ENCODE peak calls at places on chromosomes 7 and 10, in seven cellular contexts. Y, F, T, B, P, A and J are unnamed samples.

GRCh38 chr7:90766814-90767564 is 170.9 kb downstream of the CDK14 start:
- DNase-seq in F (no peak), B (no peak), P (peak), A (no peak), Y (no peak), T (no peak), J (no peak)

GRCh38 chr10:30463944-30464451 is 30.0 kb downstream of the MAP3K8 start:
- DNase-seq in T (no peak), B (peak), Y (no peak), A (no peak), P (peak), F (no peak), J (no peak)

GRCh38 chr10:53162856-53163255 is 390.3 kb upstream of the MBL2 start:
- DNase-seq in B (no peak), P (no peak), T (no peak), A (no peak), F (no peak), Y (no peak), J (no peak)

GRCh38 chr10:77405771-77406241 is 231.8 kb downstream of the KCNMA1 start:
- DNase-seq in T (peak), Y (no peak), F (no peak), A (no peak), P (peak), B (peak), J (no peak)

GRCh38 chr7:154857728-154858681 is 144.9 kb downstream of the PAXIP1 start:
- DNase-seq in P (no peak), Y (no peak), A (no peak), B (no peak), T (no peak), F (no peak), J (no peak)

GRCh38 chr7:50359995-50360925 is 55.7 kb downstream of the IKZF1 start:
- DNase-seq in P (no peak), A (peak), F (no peak), T (peak), Y (no peak), B (no peak), J (no peak)

GRCh38 chr10:129679207-129679606 is 212.2 kb downstream of the MGMT start:
- DNase-seq in Y (no peak), A (no peak), P (no peak), T (no peak), B (no peak), F (no peak), J (no peak)

GRCh38 chr10:93062499-93063216 is 2.1 kb downstream of the CYP26C1 start:
- DNase-seq in P (no peak), T (peak), Y (no peak), F (no peak), B (no peak), A (peak), J (no peak)

GRCh38 chr10:15321431-15322321 is 49.4 kb downstream of the FAM171A1 start:
- DNase-seq in F (no peak), T (peak), Y (peak), P (peak), A (no peak), B (no peak), J (no peak)

GRCh38 chr10:106370751-106371150 is 793.8 kb downstream of the SORCS1 start:
- DNase-seq in T (no peak), Y (no peak), A (no peak), F (no peak), P (no peak), B (no peak), J (no peak)

GRCh38 chr10:3172081-3172445 is 519 bp downstream of the PITRM1 start:
- DNase-seq in Y (peak), T (peak), B (peak), P (peak), F (no peak), A (no peak), J (no peak)

GRCh38 chr7:105890290-105890997 is 14.0 kb upstream of the ATXN7L1 start:
- DNase-seq in F (no peak), A (no peak), T (peak), Y (no peak), B (peak), P (peak), J (no peak)

GRCh38 chr10:112589081-112589480 is 142.1 kb downstream of the VTI1A start:
- DNase-seq in F (no peak), A (no peak), P (no peak), T (no peak), Y (no peak), B (no peak), J (no peak)

GRCh38 chr10:117464176-117464575 is 78.4 kb upstream of the EMX2 start:
- DNase-seq in P (peak), A (no peak), Y (no peak), T (no peak), B (no peak), F (no peak), J (no peak)

GRCh38 chr7:16594061-16594460 is 51.5 kb downstream of the ANKMY2 start:
- DNase-seq in B (no peak), P (peak), Y (peak), F (no peak), A (no peak), T (no peak), J (no peak)

GRCh38 chr7:1920266-1920681 is 250.2 kb downstream of the ELFN1 start:
- DNase-seq in B (no peak), A (no peak), T (no peak), P (no peak), Y (no peak), F (no peak), J (no peak)

GRCh38 chr10:71267508-71268240 is 51.4 kb upstream of the SLC29A3 start:
- DNase-seq in P (no peak), B (no peak), A (no peak), F (no peak), T (no peak), Y (no peak), J (no peak)

GRCh38 chr10:43304687-43305333 is 37.9 kb upstream of the RASGEF1A start:
- DNase-seq in T (peak), Y (no peak), A (peak), P (peak), B (peak), F (peak), J (no peak)

GRCh38 chr10:72145657-72146450 is 57.5 kb upstream of the SPOCK2 start:
- DNase-seq in P (no peak), F (no peak), Y (no peak), A (no peak), T (no peak), B (no peak), J (no peak)

GRCh38 chr10:128540806-128541739 is 414.9 kb upstream of the MKI67 start:
- DNase-seq in F (no peak), P (no peak), Y (no peak), T (no peak), A (no peak), B (no peak), J (no peak)

GRCh38 chr7:113268757-113269156 is 150.4 kb upstream of the SMIM30 start:
- DNase-seq in T (no peak), F (no peak), Y (no peak), P (peak), B (no peak), A (no peak), J (no peak)

GRCh38 chr10:130914377-130914776 is 397.1 kb downstream of the TCERG1L start:
- DNase-seq in F (no peak), T (no peak), B (no peak), Y (no peak), P (no peak), A (no peak), J (no peak)

GRCh38 chr7:1241510-1242128 is 8.9 kb downstream of the UNCX start:
- DNase-seq in P (no peak), T (no peak), F (no peak), A (no peak), B (no peak), Y (no peak), J (no peak)

GRCh38 chr10:70074971-70075370 is 22.3 kb downstream of the MACROH2A2 start:
- DNase-seq in Y (no peak), T (no peak), P (no peak), F (no peak), A (no peak), B (no peak), J (no peak)